ENCODE peak calls at places on chromosome 2, in five cellular contexts. One of them, this sample, is unnamed.

GRCh38 chr2:96873651-96874096 is 3.8 kb upstream of the SEMA4C start:
- DNase-seq in sigmoid colon: peak; percentile 87
- DNase-seq in fibroblast of the aortic adventitia: no peak
- DNase-seq in brain microvascular endothelial cell: no peak
- DNase-seq in mammary epithelial cell: no peak
- DNase-seq in this sample: no peak

GRCh38 chr2:10879624-10880585 is 31.8 kb upstream of the KCNF1 start:
- DNase-seq in fibroblast of the aortic adventitia: no peak
- DNase-seq in mammary epithelial cell: no peak
- DNase-seq in brain microvascular endothelial cell: no peak
- DNase-seq in sigmoid colon: no peak
- DNase-seq in this sample: no peak

GRCh38 chr2:202932425-202933138 is 20.5 kb downstream of the CARF start:
- DNase-seq in brain microvascular endothelial cell: no peak
- DNase-seq in fibroblast of the aortic adventitia: peak; percentile 55
- DNase-seq in sigmoid colon: no peak
- DNase-seq in mammary epithelial cell: peak; percentile 71
- DNase-seq in this sample: peak; percentile 40

GRCh38 chr2:165720526-165720925 is 73.5 kb downstream of the GALNT3 start:
- DNase-seq in mammary epithelial cell: peak; percentile 33
- DNase-seq in brain microvascular endothelial cell: peak; percentile 81
- DNase-seq in sigmoid colon: no peak
- DNase-seq in fibroblast of the aortic adventitia: peak; percentile 74
- DNase-seq in this sample: peak; percentile 87

GRCh38 chr2:241870611-241871537 is 1.3 kb downstream of the RTP5 start:
- DNase-seq in fibroblast of the aortic adventitia: no peak
- DNase-seq in mammary epithelial cell: no peak
- DNase-seq in brain microvascular endothelial cell: no peak
- DNase-seq in sigmoid colon: no peak
- DNase-seq in this sample: no peak

GRCh38 chr2:143205106-143205764 is 76.0 kb downstream of the ARHGAP15 start:
- DNase-seq in mammary epithelial cell: peak; percentile 50
- DNase-seq in fibroblast of the aortic adventitia: peak; percentile 20
- DNase-seq in brain microvascular endothelial cell: no peak
- DNase-seq in sigmoid colon: no peak
- DNase-seq in this sample: no peak

GRCh38 chr2:161546635-161547034 is 77.6 kb upstream of the SLC4A10 start:
- DNase-seq in sigmoid colon: no peak
- DNase-seq in fibroblast of the aortic adventitia: no peak
- DNase-seq in brain microvascular endothelial cell: no peak
- DNase-seq in mammary epithelial cell: no peak
- DNase-seq in this sample: no peak

GRCh38 chr2:108604196-108604595 is 69.9 kb downstream of the LIMS1 start:
- DNase-seq in mammary epithelial cell: no peak
- DNase-seq in fibroblast of the aortic adventitia: peak; percentile 32
- DNase-seq in sigmoid colon: no peak
- DNase-seq in brain microvascular endothelial cell: peak; percentile 57
- DNase-seq in this sample: no peak

GRCh38 chr2:55859875-55860274 is 63.7 kb downstream of the EFEMP1 start:
- DNase-seq in brain microvascular endothelial cell: no peak
- DNase-seq in mammary epithelial cell: no peak
- DNase-seq in fibroblast of the aortic adventitia: no peak
- DNase-seq in sigmoid colon: no peak
- DNase-seq in this sample: no peak

GRCh38 chr2:233901367-233901766 is 15.8 kb upstream of the TRPM8 start:
- DNase-seq in sigmoid colon: no peak
- DNase-seq in brain microvascular endothelial cell: no peak
- DNase-seq in fibroblast of the aortic adventitia: no peak
- DNase-seq in mammary epithelial cell: no peak
- DNase-seq in this sample: no peak

GRCh38 chr2:10783421-10783820 is 29.2 kb downstream of the PDIA6 start:
- DNase-seq in mammary epithelial cell: no peak
- DNase-seq in fibroblast of the aortic adventitia: no peak
- DNase-seq in sigmoid colon: no peak
- DNase-seq in brain microvascular endothelial cell: no peak
- DNase-seq in this sample: no peak

GRCh38 chr2:238939521-238940403 is 91.9 kb downstream of the TWIST2 start:
- DNase-seq in brain microvascular endothelial cell: no peak
- DNase-seq in fibroblast of the aortic adventitia: no peak
- DNase-seq in sigmoid colon: no peak
- DNase-seq in mammary epithelial cell: no peak
- DNase-seq in this sample: no peak

GRCh38 chr2:28716265-28716865 is 35.3 kb upstream of the PPP1CB start:
- DNase-seq in mammary epithelial cell: peak; percentile 95
- DNase-seq in sigmoid colon: peak; percentile 87
- DNase-seq in brain microvascular endothelial cell: peak; percentile 91
- DNase-seq in fibroblast of the aortic adventitia: peak; percentile 91
- DNase-seq in this sample: peak; percentile 68

GRCh38 chr2:219560037-219560892 is 11.1 kb downstream of the OBSL1 start:
- DNase-seq in fibroblast of the aortic adventitia: no peak
- DNase-seq in sigmoid colon: no peak
- DNase-seq in brain microvascular endothelial cell: no peak
- DNase-seq in mammary epithelial cell: no peak
- DNase-seq in this sample: no peak
- TF ChIP-seq CTCF in fibroblast of the aortic adventitia: peak; percentile 71
- TF ChIP-seq CTCF in sigmoid colon: peak; percentile 82
- TF ChIP-seq CTCF in brain microvascular endothelial cell: peak; percentile 76
- TF ChIP-seq CTCF in mammary epithelial cell: peak; percentile 66
- TF ChIP-seq CTCF in this sample: peak; percentile 69

GRCh38 chr2:230957756-230958391 is 32.8 kb upstream of the GPR55 start:
- DNase-seq in mammary epithelial cell: no peak
- DNase-seq in brain microvascular endothelial cell: no peak
- DNase-seq in fibroblast of the aortic adventitia: no peak
- DNase-seq in sigmoid colon: no peak
- DNase-seq in this sample: no peak

GRCh38 chr2:230955163-230955779 is 30.2 kb upstream of the GPR55 start:
- DNase-seq in sigmoid colon: no peak
- DNase-seq in brain microvascular endothelial cell: no peak
- DNase-seq in mammary epithelial cell: no peak
- DNase-seq in fibroblast of the aortic adventitia: no peak
- DNase-seq in this sample: no peak

GRCh38 chr2:230958803-230959756 is 34.0 kb upstream of the GPR55 start:
- DNase-seq in mammary epithelial cell: no peak
- DNase-seq in fibroblast of the aortic adventitia: no peak
- DNase-seq in brain microvascular endothelial cell: no peak
- DNase-seq in sigmoid colon: no peak
- DNase-seq in this sample: no peak

GRCh38 chr2:230954738-230955137 is 29.7 kb upstream of the GPR55 start:
- DNase-seq in fibroblast of the aortic adventitia: no peak
- DNase-seq in mammary epithelial cell: no peak
- DNase-seq in brain microvascular endothelial cell: no peak
- DNase-seq in sigmoid colon: no peak
- DNase-seq in this sample: no peak

DNA sequence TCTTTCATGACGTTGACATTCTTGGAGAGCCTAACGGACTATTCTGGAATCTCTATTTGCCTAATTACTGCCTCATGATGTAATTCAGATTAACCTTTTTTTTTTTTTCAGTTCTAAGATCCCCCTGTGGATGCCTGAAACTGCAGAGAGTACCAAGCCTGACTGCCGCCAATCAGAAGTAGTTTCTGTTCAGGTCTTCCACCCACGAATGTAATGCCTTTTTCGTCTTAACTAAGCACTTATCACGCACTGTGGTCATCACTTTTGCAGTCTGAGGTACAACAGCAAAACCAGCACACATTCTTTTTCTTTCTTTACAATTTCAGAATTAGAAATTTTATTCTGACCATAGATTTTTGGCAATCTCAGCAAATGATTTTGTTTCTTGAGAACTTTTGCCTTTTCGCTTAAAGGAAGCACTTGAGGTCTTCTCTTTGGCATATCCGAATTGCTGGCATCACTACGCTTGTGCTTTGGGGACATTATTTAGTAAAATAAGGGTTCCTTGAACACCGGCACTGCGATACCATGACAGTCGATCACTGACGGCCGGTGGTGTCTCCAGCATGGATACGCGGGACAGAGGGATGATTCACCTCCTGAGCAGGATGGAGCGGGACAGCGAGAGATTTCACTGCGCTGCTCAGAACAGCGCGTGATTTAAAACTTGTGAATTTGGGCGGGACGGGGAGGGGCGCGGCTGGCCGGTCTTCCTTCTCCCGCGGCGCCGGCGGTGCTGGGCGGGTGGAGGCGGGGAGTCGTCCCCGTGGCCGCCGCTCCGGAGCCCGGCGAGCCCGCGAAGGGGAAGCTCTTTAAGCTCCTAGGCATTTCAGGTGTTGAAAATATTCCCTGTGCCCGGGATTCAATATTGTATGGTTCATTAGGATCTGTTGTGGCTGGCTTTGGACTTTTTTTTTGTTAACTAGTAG is 32.0 kb upstream of the GPR55 start:
- DNase-seq in brain microvascular endothelial cell: peak; percentile 43
- DNase-seq in fibroblast of the aortic adventitia: peak; percentile 19
- DNase-seq in sigmoid colon: no peak
- DNase-seq in mammary epithelial cell: peak; percentile 75
- DNase-seq in this sample: no peak
- H3K4me3 ChIP-seq in brain microvascular endothelial cell: peak overlapping the region; percentile 44
- H3K4me3 ChIP-seq in fibroblast of the aortic adventitia: peak overlapping the region; percentile 54
- H3K4me3 ChIP-seq in sigmoid colon: peak overlapping the region; percentile 28
- H3K4me3 ChIP-seq in mammary epithelial cell: peak overlapping the region; percentile 63
- H3K4me3 ChIP-seq in this sample: peak overlapping the region; percentile 31

GRCh38 chr2:219428469-219428868 is 6.2 kb upstream of the SPEG start:
- DNase-seq in mammary epithelial cell: no peak
- DNase-seq in fibroblast of the aortic adventitia: no peak
- DNase-seq in brain microvascular endothelial cell: no peak
- DNase-seq in sigmoid colon: no peak
- DNase-seq in this sample: no peak

GRCh38 chr2:219429958-219430586 is 4.6 kb upstream of the SPEG start:
- DNase-seq in fibroblast of the aortic adventitia: no peak
- DNase-seq in sigmoid colon: peak; percentile 73
- DNase-seq in mammary epithelial cell: no peak
- DNase-seq in brain microvascular endothelial cell: no peak
- DNase-seq in this sample: no peak

GRCh38 chr2:219434468-219434717 is 250 bp upstream of the SPEG start:
- DNase-seq in mammary epithelial cell: no peak
- DNase-seq in sigmoid colon: no peak
- DNase-seq in brain microvascular endothelial cell: no peak
- DNase-seq in fibroblast of the aortic adventitia: no peak
- DNase-seq in this sample: no peak

GRCh38 chr2:219433666-219434467 is 776 bp upstream of the SPEG start:
- DNase-seq in mammary epithelial cell: no peak
- DNase-seq in fibroblast of the aortic adventitia: peak; percentile 61
- DNase-seq in sigmoid colon: peak; percentile 94
- DNase-seq in brain microvascular endothelial cell: peak; percentile 45
- DNase-seq in this sample: no peak

DNA sequence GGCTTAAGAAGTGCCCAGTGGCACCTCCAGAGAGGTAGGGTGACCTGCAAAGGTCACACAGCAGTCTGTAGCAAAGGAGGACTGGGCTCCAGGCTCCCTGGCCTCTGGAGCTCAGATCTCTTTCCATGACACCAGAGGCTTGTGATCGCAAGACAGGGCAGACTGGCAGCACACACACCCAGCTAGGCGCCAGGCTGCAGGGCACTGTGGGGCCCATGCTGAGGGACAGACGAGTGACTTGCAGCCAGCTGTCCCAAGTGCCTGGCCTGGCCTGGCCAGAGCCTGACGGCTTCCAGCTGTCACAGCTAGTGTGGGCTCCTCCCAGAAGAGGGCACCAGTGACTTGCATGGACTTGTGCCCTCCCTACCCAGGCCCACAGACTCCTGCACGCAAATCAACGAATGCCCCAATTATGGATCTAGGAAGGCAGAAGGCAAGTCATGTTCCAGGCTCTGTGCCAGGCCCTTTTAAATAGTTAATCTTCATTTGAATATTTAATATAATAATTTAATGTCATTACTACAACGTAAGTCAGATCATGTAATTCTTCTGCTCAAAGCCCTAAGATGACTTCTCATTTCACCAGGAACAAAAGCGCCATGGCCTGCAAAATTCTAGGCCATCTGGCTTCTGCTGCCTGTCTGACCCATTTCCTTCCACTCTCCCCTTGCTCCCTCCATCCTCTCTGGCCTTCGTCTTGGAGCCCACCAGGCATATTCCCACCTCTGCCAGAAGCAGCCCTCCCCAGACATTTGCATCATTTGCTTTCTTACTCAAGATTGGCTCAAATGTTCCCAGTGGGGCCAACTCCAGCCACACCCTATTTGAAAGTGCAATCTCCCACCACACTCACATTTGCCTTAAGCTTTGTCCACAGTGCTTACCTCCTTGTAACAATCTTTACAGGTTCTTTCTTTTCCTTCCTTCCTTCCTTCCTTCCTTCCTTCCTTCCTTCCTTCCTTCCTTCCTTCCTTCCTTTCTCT is 3.7 kb upstream of the SPEG start:
- DNase-seq in mammary epithelial cell: peak; percentile 41
- DNase-seq in brain microvascular endothelial cell: no peak
- DNase-seq in fibroblast of the aortic adventitia: peak; percentile 49
- DNase-seq in sigmoid colon: peak; percentile 82
- DNase-seq in this sample: no peak
- TF ChIP-seq CTCF in mammary epithelial cell: peak; percentile 24
- TF ChIP-seq CTCF in brain microvascular endothelial cell: peak; percentile 51
- TF ChIP-seq CTCF in fibroblast of the aortic adventitia: no peak
- TF ChIP-seq CTCF in sigmoid colon: no peak
- TF ChIP-seq CTCF in this sample: peak; percentile 48

GRCh38 chr2:12688156-12688555 is 28.6 kb upstream of the TRIB2 start:
- DNase-seq in mammary epithelial cell: no peak
- DNase-seq in brain microvascular endothelial cell: no peak
- DNase-seq in sigmoid colon: no peak
- DNase-seq in fibroblast of the aortic adventitia: no peak
- DNase-seq in this sample: no peak

GRCh38 chr2:12685956-12686355 is 30.8 kb upstream of the TRIB2 start:
- DNase-seq in brain microvascular endothelial cell: no peak
- DNase-seq in fibroblast of the aortic adventitia: no peak
- DNase-seq in mammary epithelial cell: no peak
- DNase-seq in sigmoid colon: no peak
- DNase-seq in this sample: no peak

GRCh38 chr2:12688898-12689297 is 27.8 kb upstream of the TRIB2 start:
- DNase-seq in sigmoid colon: no peak
- DNase-seq in brain microvascular endothelial cell: no peak
- DNase-seq in mammary epithelial cell: no peak
- DNase-seq in fibroblast of the aortic adventitia: no peak
- DNase-seq in this sample: no peak

GRCh38 chr2:12685145-12685544 is 31.6 kb upstream of the TRIB2 start:
- DNase-seq in sigmoid colon: no peak
- DNase-seq in fibroblast of the aortic adventitia: no peak
- DNase-seq in mammary epithelial cell: no peak
- DNase-seq in brain microvascular endothelial cell: no peak
- DNase-seq in this sample: no peak

GRCh38 chr2:12686708-12687107 is 30.0 kb upstream of the TRIB2 start:
- DNase-seq in fibroblast of the aortic adventitia: no peak
- DNase-seq in brain microvascular endothelial cell: no peak
- DNase-seq in sigmoid colon: no peak
- DNase-seq in mammary epithelial cell: peak; percentile 30
- DNase-seq in this sample: no peak
- H3K4me3 ChIP-seq in fibroblast of the aortic adventitia: no peak overlapping the region
- H3K4me3 ChIP-seq in brain microvascular endothelial cell: no peak overlapping the region
- H3K4me3 ChIP-seq in sigmoid colon: no peak overlapping the region
- H3K4me3 ChIP-seq in mammary epithelial cell: no peak overlapping the region
- H3K4me3 ChIP-seq in this sample: no peak overlapping the region